ENCODE peak calls at places on chromosomes 11 and 22, in six cellular contexts. D is lower leg skin, Y is H1, Q is nucleus accumbens, R is KG1, N is NT2/D1. C is an unnamed sample.

GRCh38 chr11:33701302-33701701 is 676 bp upstream of the C11orf91 start:
- DNase-seq in D (no peak), R (no peak), Q (no peak), Y (no peak), N (no peak), C (no peak)

GRCh38 chr11:8061555-8062428 is 19.2 kb upstream of the TUB start:
- DNase-seq in D (peak), R (no peak), Y (no peak), Q (no peak), N (no peak), C (no peak)

GRCh38 chr11:15141381-15141780 is 26.7 kb downstream of the INSC start:
- DNase-seq in N (no peak), R (no peak), D (no peak), Y (no peak), Q (no peak), C (no peak)

GRCh38 chr22:30733081-30733680 is 38.5 kb downstream of the OSBP2 start:
- DNase-seq in R (peak), D (no peak), N (no peak), Q (no peak), Y (no peak), C (no peak)

GRCh38 chr22:42621505-42622002 is 6.9 kb upstream of the POLDIP3 start:
- DNase-seq in D (peak), N (peak), R (peak), Y (peak), Q (peak), C (peak)

GRCh38 chr11:16099501-16099900 is 256.8 kb downstream of the SOX6 start:
- DNase-seq in D (no peak), Q (no peak), R (no peak), N (no peak), Y (no peak), C (no peak)

GRCh38 chr22:38795569-38795968 is 1.6 kb upstream of the DNAL4 start:
- DNase-seq in D (no peak), R (no peak), Q (no peak), Y (no peak), N (no peak), C (no peak)

GRCh38 chr11:75346912-75347647 is 4.4 kb downstream of the ARRB1 start:
- DNase-seq in Y (no peak), Q (no peak), R (no peak), N (no peak), D (no peak), C (no peak)

GRCh38 chr22:31826443-31826842 is 72.6 kb downstream of the DEPDC5 start:
- DNase-seq in D (no peak), Y (no peak), N (no peak), Q (peak), R (no peak), C (no peak)

GRCh38 chr11:65576867-65577755 is 1.3 kb downstream of the EHBP1L1 start:
- DNase-seq in N (no peak), Y (no peak), Q (no peak), D (peak), R (no peak), C (no peak)

GRCh38 chr11:13036235-13036634 is 27.1 kb downstream of the RASSF10 start:
- DNase-seq in R (no peak), D (no peak), Y (no peak), Q (no peak), N (no peak), C (no peak)

GRCh38 chr11:18703001-18703763 is 4.6 kb downstream of the TMEM86A start:
- DNase-seq in N (no peak), D (no peak), Q (no peak), Y (no peak), R (no peak), C (no peak)

GRCh38 chr11:10375280-10376048 is 70.6 kb downstream of the ADM start:
- DNase-seq in Q (no peak), Y (no peak), N (no peak), D (no peak), R (no peak), C (no peak)

GRCh38 chr11:74307409-74307808 is 4.0 kb downstream of the P4HA3 start:
- DNase-seq in R (no peak), Y (no peak), D (no peak), Q (no peak), N (no peak), C (no peak)

GRCh38 chr11:89436071-89436470 is 55.1 kb downstream of the NOX4 start:
- DNase-seq in R (no peak), Q (no peak), D (no peak), N (no peak), Y (no peak), C (no peak)

C was measured in GM10248.